ENCODE peak calls at places on chromosomes 11 and 22, in eight cellular contexts. Q is sigmoid colon, O is A549, A is SK-N-SH, C is H1, U is stomach, Y is transverse colon, B is HepG2. N is an unnamed sample.

GRCh38 chr22:41511521-41511968 is 32.7 kb downstream of the POLR3H start:
- DNase-seq in Q (no peak), O (no peak), A (no peak), C (no peak), U (no peak), Y (no peak), B (no peak), N (no peak)

GRCh38 chr11:64331569-64332371 is 8.2 kb upstream of the CCDC88B start:
- DNase-seq in Q (peak; percentile 76), O (peak; percentile 93), A (peak; percentile 65), C (no peak), U (peak; percentile 92), Y (peak; percentile 92), B (peak; percentile 69), N (peak; percentile 78)

GRCh38 chr11:32034149-32034548 is 56.7 kb upstream of the RCN1 start:
- DNase-seq in Q (no peak), O (no peak), A (no peak), C (no peak), U (no peak), Y (no peak), B (no peak), N (no peak)

GRCh38 chr11:2779981-2780849 is 80.4 kb upstream of the KCNQ1OT1 start:
- DNase-seq in Q (peak; percentile 68), O (no peak), A (peak; percentile 71), C (no peak), U (peak; percentile 85), Y (peak; percentile 10), B (peak; percentile 23), N (peak; percentile 81)

GRCh38 chr11:118910309-118911112 is 15.2 kb downstream of the BCL9L start:
- DNase-seq in Q (peak; percentile 94), O (no peak), A (no peak), C (no peak), U (peak; percentile 82), Y (peak; percentile 67), B (peak; percentile 75), N (peak; percentile 87)

GRCh38 chr11:70608568-70609314 is 210.4 kb downstream of the CTTN start:
- DNase-seq in Q (no peak), O (no peak), A (no peak), C (no peak), U (no peak), Y (no peak), B (no peak), N (no peak)

GRCh38 chr22:50702261-50702671 is 29.6 kb downstream of the SHANK3 start:
- DNase-seq in Q (peak; percentile 29), O (no peak), A (no peak), C (no peak), U (no peak), Y (no peak), B (no peak), N (no peak)

GRCh38 chr11:27196040-27196897 is 155.7 kb downstream of the BBOX1 start:
- DNase-seq in Q (no peak), O (no peak), A (no peak), C (no peak), U (no peak), Y (no peak), B (no peak), N (no peak)

GRCh38 chr11:44885065-44885777 is 65.5 kb downstream of the TP53I11 start:
- DNase-seq in Q (no peak), O (no peak), A (no peak), C (no peak), U (no peak), Y (no peak), B (no peak), N (no peak)

GRCh38 chr11:68146010-68146540 is 24.9 kb upstream of the CHKA start:
- DNase-seq in Q (peak; percentile 89), O (peak; percentile 49), A (peak; percentile 46), C (no peak), U (peak; percentile 99), Y (peak; percentile 96), B (peak; percentile 65), N (peak; percentile 45)

GRCh38 chr11:45662665-45663485 is 2.5 kb downstream of the CHST1 start:
- DNase-seq in Q (peak; percentile 57), O (peak; percentile 63), A (peak; percentile 47), C (no peak), U (no peak), Y (no peak), B (peak; percentile 20), N (peak; percentile 52)

GRCh38 chr11:44823920-44824704 is 97.3 kb downstream of the TSPAN18 start:
- DNase-seq in Q (no peak), O (no peak), A (no peak), C (peak; percentile 72), U (no peak), Y (no peak), B (peak; percentile 52), N (no peak)

GRCh38 chr11:94837317-94837716 is 69.2 kb downstream of the AMOTL1 start:
- DNase-seq in Q (peak; percentile 78), O (no peak), A (no peak), C (no peak), U (no peak), Y (no peak), B (no peak), N (no peak)

GRCh38 chr11:63667993-63668392 is 3.2 kb downstream of the ATL3 start:
- DNase-seq in Q (no peak), O (peak; percentile 60), A (no peak), C (no peak), U (no peak), Y (no peak), B (no peak), N (no peak)

GRCh38 chr22:39234867-39235687 is 9.7 kb downstream of the PDGFB start:
- DNase-seq in Q (no peak), O (no peak), A (no peak), C (no peak), U (peak; percentile 75), Y (peak; percentile 63), B (no peak), N (no peak)

GRCh38 chr11:132307309-132308020 is 937.0 kb downstream of the NTM start:
- DNase-seq in Q (no peak), O (no peak), A (no peak), C (no peak), U (no peak), Y (no peak), B (no peak), N (no peak)

GRCh38 chr11:132311703-132312102 is 941.3 kb downstream of the NTM start:
- DNase-seq in Q (no peak), O (no peak), A (peak; percentile 10), C (no peak), U (no peak), Y (no peak), B (no peak), N (no peak)

GRCh38 chr11:132312161-132312560 is 941.7 kb downstream of the NTM start:
- DNase-seq in Q (no peak), O (no peak), A (no peak), C (no peak), U (no peak), Y (no peak), B (no peak), N (no peak)

GRCh38 chr11:132310390-132311375 is 940.3 kb downstream of the NTM start:
- DNase-seq in Q (no peak), O (no peak), A (peak; percentile 71), C (no peak), U (no peak), Y (no peak), B (no peak), N (no peak)

DNA sequence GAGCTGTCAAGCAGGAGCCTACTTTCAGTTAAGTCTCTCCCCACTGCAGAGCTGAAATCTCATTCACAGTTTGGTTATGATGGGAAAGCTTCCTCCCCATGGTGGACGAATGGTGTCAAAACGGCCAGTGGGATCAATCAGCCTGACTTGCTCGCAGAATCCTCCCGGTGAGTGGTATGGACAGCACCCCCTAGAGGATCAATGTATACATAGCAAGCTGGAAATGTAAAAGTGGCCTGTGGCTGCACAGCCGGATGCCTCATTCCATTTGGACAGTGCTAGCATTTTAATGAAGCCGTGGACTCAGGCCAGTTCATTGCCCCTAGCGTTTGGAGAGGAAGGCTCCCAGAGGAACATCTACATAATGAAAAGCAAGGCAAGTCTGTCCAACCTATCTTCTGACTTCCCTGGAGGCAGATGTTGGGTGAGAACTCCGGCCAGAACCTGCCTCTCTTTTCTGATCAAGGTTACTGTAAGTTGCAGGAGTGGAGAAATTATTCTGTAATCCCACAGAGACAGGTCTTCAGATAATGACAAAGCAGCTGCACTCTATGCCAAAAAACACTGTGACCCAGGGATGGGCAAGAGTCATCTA is 942.3 kb downstream of the NTM start:
- DNase-seq in Q (no peak), O (no peak), A (peak; percentile 65), C (peak; percentile 23), U (no peak), Y (no peak), B (no peak), N (no peak)
- TF ChIP-seq CTCF in Q (peak; percentile 17), O (no peak), A (peak; percentile 72), C (peak; percentile 92), U (no peak), Y (peak; percentile 44), B (peak; percentile 46), N (no peak)

DNA sequence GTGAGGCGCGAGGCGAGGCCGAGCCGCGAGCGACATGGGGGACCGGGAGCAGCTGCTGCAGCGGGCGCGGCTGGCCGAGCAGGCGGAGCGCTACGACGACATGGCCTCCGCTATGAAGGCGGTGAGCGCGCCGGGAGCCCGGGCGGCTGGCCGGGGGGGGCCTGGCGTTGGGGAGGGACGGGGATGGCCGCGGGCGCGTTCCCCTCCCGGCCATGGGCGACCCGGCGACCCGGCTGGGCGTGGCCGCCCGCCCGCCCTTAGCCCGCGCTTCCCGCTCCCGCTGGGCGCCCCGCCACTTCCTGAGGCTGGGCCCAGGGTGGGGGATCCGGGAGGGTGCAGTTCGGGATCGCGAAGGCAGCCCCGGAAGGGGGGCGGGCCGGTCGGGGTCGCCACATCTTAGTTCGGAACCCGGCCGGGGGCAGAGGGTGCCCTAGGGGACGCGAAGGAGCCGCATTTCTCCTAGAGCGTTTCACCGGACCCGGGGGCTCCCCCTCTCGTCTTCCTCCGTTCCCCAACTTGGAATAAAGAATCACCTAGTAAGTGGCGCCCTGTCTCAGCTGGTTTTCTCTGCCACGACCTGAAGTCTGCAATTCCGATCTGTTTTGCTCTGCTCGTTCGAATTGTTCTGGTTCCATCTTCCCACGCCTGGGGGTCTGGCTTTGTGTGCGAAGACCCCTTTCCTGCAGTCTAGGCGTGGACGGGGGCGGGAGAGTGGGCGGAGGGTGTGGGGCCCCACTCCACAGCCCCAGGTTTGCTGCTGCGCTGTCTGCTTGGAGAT is 554 bp downstream of the YWHAH start:
- DNase-seq in Q (peak; percentile 79), O (peak; percentile 16), A (peak; percentile 82), C (no peak), U (peak; percentile 52), Y (peak; percentile 60), B (no peak), N (peak; percentile 79)
- TF ChIP-seq EP300 in Q (no peak), O (no peak), A (no peak), C (no peak), U (no peak), Y (no peak), B (no peak), N (no peak)

DNA sequence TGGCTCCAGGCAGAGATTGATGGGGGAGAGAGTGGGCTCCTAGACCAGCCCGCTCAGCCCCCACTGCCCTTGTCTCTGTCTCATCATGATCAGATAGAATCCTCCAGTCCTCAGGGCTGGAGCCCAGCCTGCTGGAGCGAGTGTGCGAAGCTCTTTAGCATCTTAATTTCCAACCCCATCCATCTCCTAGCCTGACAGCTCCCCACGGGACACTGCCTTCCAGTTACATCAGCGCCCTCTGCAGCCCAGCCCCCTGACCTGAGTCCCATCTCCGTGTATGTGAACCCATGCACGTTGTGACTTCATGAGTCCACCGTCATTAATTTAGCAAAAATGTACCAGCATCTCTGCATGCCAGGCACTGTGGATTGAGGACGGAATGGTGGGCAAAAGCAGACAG is 2.1 kb downstream of the P2RX3 start:
- DNase-seq in Q (no peak), O (no peak), A (peak; percentile 59), C (no peak), U (no peak), Y (no peak), B (no peak), N (peak; percentile 31)
- TF ChIP-seq CTCF in Q (no peak), O (no peak), A (peak; percentile 25), C (peak; percentile 64), U (no peak), Y (no peak), B (peak; percentile 83), N (no peak)

GRCh38 chr22:19289475-19290161 is 1.9 kb downstream of the CLTCL1 start:
- DNase-seq in Q (no peak), O (no peak), A (no peak), C (no peak), U (no peak), Y (no peak), B (no peak), N (no peak)
- TF ChIP-seq EP300 in Q (no peak), O (no peak), A (no peak), C (no peak), U (no peak), Y (no peak), B (no peak), N (no peak)

N was measured in ovary.